ENCODE peak calls at places on chromosomes 12 and 14, in nine cellular contexts. G, P, R, D, N, M, X, Q and Z are unnamed samples.

GRCh38 chr14:58805057-58805456 is 167.3 kb downstream of the DACT1 start:
- DNase-seq in D (no peak), G (no peak), P (no peak), Q (no peak), X (no peak), R (no peak), N (no peak), M (no peak), Z (no peak)

GRCh38 chr14:36373982-36374673 is 53.7 kb upstream of the MBIP start:
- DNase-seq in G (peak; percentile 67), N (peak; percentile 54), P (peak; percentile 90), X (peak; percentile 77), M (peak; percentile 8), R (peak; percentile 55), Q (peak; percentile 29), D (peak; percentile 65), Z (peak; percentile 43)

GRCh38 chr12:48586361-48586760 is 16.5 kb upstream of the LALBA start:
- DNase-seq in R (no peak), M (no peak), G (no peak), D (no peak), X (no peak), Q (no peak), P (no peak), N (no peak), Z (no peak)

GRCh38 chr12:115402443-115403170 is 718.6 kb upstream of the TBX3 start:
- DNase-seq in X (no peak), G (no peak), R (peak; percentile 10), P (no peak), Q (no peak), M (no peak), N (no peak), D (no peak), Z (no peak)

GRCh38 chr14:22262881-22263280 is 326.1 kb downstream of the DAD1 start:
- DNase-seq in M (no peak), G (no peak), X (no peak), P (no peak), Q (no peak), R (no peak), N (no peak), D (no peak), Z (no peak)

GRCh38 chr12:8553088-8553627 is 12.5 kb upstream of the CLEC4E start:
- DNase-seq in Q (no peak), G (no peak), R (no peak), M (no peak), X (no peak), D (no peak), N (no peak), P (no peak), Z (no peak)

GRCh38 chr14:93263416-93263815 is 56.4 kb downstream of the UBR7 start:
- DNase-seq in N (peak; percentile 11), Q (no peak), G (no peak), P (no peak), D (no peak), X (no peak), R (no peak), M (no peak), Z (no peak)

GRCh38 chr14:76770521-76771431 is 9.5 kb downstream of the VASH1 start:
- DNase-seq in R (no peak), D (no peak), M (no peak), G (no peak), P (peak; percentile 23), X (no peak), N (no peak), Q (no peak), Z (no peak)

GRCh38 chr12:105287408-105287807 is 43.1 kb upstream of the C12orf75 start:
- DNase-seq in R (no peak), N (no peak), D (no peak), G (no peak), X (no peak), P (no peak), Q (no peak), M (no peak), Z (no peak)

GRCh38 chr14:92160619-92161018 is 38.9 kb downstream of the CPSF2 start:
- DNase-seq in D (no peak), N (peak; percentile 85), M (no peak), X (no peak), R (no peak), Q (no peak), G (peak; percentile 24), P (no peak), Z (no peak)

GRCh38 chr12:106753526-106753925 is 21.0 kb upstream of the RIC8B start:
- DNase-seq in N (no peak), P (no peak), Q (peak; percentile 10), R (no peak), D (peak; percentile 74), G (no peak), X (no peak), M (no peak), Z (no peak)

GRCh38 chr12:114700392-114701103 is 16.6 kb upstream of the TBX3 start:
- DNase-seq in N (no peak), R (no peak), G (no peak), P (no peak), D (no peak), X (no peak), Q (no peak), M (no peak), Z (no peak)

GRCh38 chr12:58888131-58888783 is 32.0 kb downstream of the LRIG3 start:
- DNase-seq in Q (no peak), D (no peak), G (peak; percentile 91), M (no peak), N (peak; percentile 62), R (no peak), P (no peak), X (no peak), Z (no peak)